ENCODE peak calls at places on chromosomes 12 and 14, in seven cellular contexts. W is tibial nerve; U is CD8-positive, alpha-beta T cell; F is left ventricle myocardium inferior; O is right atrium auricular region; T is GM23338; E is lower leg skin. R is an unnamed sample.
A peak's percentile ranks its signal among the peaks of the same experiment; 100 is the strongest.

GRCh38 chr12:12331896-12332295 is 18.1 kb downstream of the MANSC1 start:
- DNase-seq in W (no peak), E (peak; percentile 29), F (no peak), U (no peak), T (no peak), O (no peak), R (no peak)

GRCh38 chr12:50302686-50303085 is 19.4 kb upstream of the LIMA1 start:
- DNase-seq in W (no peak), T (no peak), E (no peak), O (no peak), F (no peak), U (no peak), R (no peak)

GRCh38 chr12:44873898-44874297 is 2.2 kb downstream of the NELL2 start:
- DNase-seq in O (no peak), W (no peak), U (no peak), T (peak; percentile 21), F (no peak), E (no peak), R (no peak)

GRCh38 chr12:563899-564298 is 99.3 kb downstream of the NINJ2 start:
- DNase-seq in F (no peak), T (no peak), O (no peak), U (no peak), E (no peak), W (no peak), R (no peak)

GRCh38 chr14:67420102-67420739 is 8.3 kb upstream of the PLEK2 start:
- DNase-seq in F (no peak), T (peak; percentile 87), O (no peak), E (no peak), U (no peak), W (no peak), R (peak; percentile 25)

GRCh38 chr12:27844427-27845090 is 64.5 kb upstream of the MANSC4 start:
- DNase-seq in W (no peak), T (no peak), O (no peak), F (no peak), U (no peak), E (no peak), R (peak; percentile 17)

GRCh38 chr12:106794369-106794768 is 19.9 kb downstream of the RIC8B start:
- DNase-seq in E (no peak), U (no peak), W (no peak), O (no peak), T (no peak), F (no peak), R (no peak)

GRCh38 chr12:110426300-110426910 is 22.9 kb upstream of the ANAPC7 start:
- DNase-seq in U (no peak), F (no peak), O (no peak), E (no peak), W (no peak), T (no peak), R (no peak)

GRCh38 chr12:109944561-109944960 is 44.5 kb downstream of the TCHP start:
- DNase-seq in O (no peak), W (no peak), U (no peak), T (no peak), E (no peak), F (no peak), R (no peak)

GRCh38 chr14:59826150-59826549 is 44.4 kb downstream of the RTN1 start:
- DNase-seq in E (no peak), U (no peak), W (no peak), F (no peak), T (no peak), O (no peak), R (no peak)

GRCh38 chr12:126905752-126906151 is 1361.2 kb upstream of the TMEM132C start:
- DNase-seq in F (no peak), E (no peak), O (no peak), U (no peak), T (no peak), W (no peak), R (no peak)

GRCh38 chr12:93502802-93503623 is 35.7 kb downstream of the MRPL42 start:
- DNase-seq in T (peak; percentile 69), W (peak; percentile 58), E (no peak), O (no peak), F (no peak), U (peak; percentile 34), R (peak; percentile 46)

GRCh38 chr12:66352197-66352596 is 49.9 kb downstream of the HELB start:
- DNase-seq in W (no peak), F (peak; percentile 17), T (peak; percentile 88), O (no peak), U (no peak), E (no peak), R (peak; percentile 8)

DNA sequence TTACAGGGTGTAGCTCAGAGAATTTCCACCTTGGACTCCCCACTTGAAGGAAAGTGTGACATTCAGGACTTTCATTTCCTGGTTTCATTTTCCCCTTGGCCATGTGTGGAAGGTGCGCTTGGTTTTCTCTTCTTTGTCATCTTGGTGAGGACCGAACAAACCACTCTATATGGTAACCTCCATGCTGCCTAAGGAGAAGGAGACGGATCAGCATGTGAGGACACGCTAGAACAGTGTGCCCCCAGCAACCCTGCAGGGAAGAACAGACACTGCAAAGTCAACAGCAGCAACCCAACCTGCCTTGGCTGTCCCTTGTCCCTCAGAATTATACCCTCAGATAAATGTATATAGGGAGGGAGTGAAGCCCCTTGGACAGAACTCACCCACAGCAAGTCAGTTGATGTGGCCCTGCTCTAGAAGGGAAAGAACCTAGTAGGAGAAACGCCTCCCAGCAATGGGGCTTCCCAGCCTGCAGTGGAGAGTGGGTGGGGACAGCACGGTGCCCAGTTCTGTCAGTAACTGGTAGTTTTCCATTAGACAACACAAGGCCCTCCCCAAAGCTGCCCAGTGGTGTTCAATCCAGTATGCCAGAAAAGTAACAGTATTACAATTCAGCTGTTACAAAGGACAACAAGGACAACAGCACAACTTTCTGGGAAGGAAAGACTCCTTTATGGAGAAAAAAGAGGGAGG is 18.9 kb upstream of the COCH start:
- DNase-seq in O (no peak), U (no peak), F (no peak), T (no peak), E (no peak), W (no peak), R (no peak)
- H3K4me3 ChIP-seq in O (no peak overlapping the region), U (no peak overlapping the region), F (no peak overlapping the region), T (no peak overlapping the region), E (no peak overlapping the region), W (no peak overlapping the region), R (no peak overlapping the region)

GRCh38 chr12:105365231-105365630 is 34.7 kb downstream of the C12orf75 start:
- DNase-seq in E (no peak), T (no peak), W (no peak), O (no peak), U (no peak), F (no peak), R (no peak)

GRCh38 chr12:105368047-105368646 is 37.7 kb downstream of the C12orf75 start:
- DNase-seq in O (no peak), T (peak; percentile 59), E (no peak), W (no peak), F (no peak), U (no peak), R (no peak)

GRCh38 chr12:105363890-105364289 is 33.4 kb downstream of the C12orf75 start:
- DNase-seq in E (no peak), O (no peak), U (no peak), W (no peak), T (no peak), F (no peak), R (no peak)

DNA sequence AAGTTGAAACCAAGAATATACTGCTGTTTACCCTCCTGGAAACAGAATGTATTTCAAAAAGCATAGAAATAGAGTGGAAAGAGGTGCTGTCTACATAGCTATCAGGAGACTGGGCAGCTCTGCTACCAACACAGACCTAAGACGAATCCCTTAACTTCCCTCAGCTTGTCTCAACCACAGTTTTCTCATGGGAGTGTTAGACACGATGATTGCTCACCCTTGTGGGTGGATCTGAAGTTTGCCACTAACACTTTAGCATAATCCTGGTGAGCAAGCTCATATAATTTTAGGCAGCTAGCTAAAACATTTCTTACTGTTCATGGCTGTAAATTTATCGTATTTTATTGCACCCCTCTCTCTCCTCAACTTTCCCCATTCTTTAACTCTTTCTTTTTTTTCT is 38.5 kb downstream of the C12orf75 start:
- DNase-seq in F (no peak), W (no peak), O (no peak), E (no peak), T (no peak), U (no peak), R (no peak)
- TF ChIP-seq CTCF in F (no peak), W (no peak), O (no peak), E (no peak), T (no peak), U (no peak), R (no peak)

GRCh38 chr14:23281247-23281646 is 4.7 kb downstream of the HOMEZ start:
- DNase-seq in U (no peak), T (no peak), E (no peak), W (no peak), O (no peak), F (no peak), R (no peak)

GRCh38 chr14:23286020-23286903 is at the start of gene HOMEZ:
- DNase-seq in U (peak; percentile 94), W (peak; percentile 98), E (peak; percentile 100), T (peak; percentile 98), O (peak; percentile 100), F (peak; percentile 99), R (peak; percentile 99)

GRCh38 chr14:23284654-23285529 is 1.0 kb downstream of the HOMEZ start:
- DNase-seq in T (no peak), W (no peak), U (no peak), O (no peak), E (no peak), F (no peak), R (no peak)

GRCh38 chr14:23286904-23287479 is 1.1 kb upstream of the HOMEZ start:
- DNase-seq in T (no peak), E (no peak), U (no peak), W (no peak), F (no peak), O (no peak), R (no peak)

GRCh38 chr14:23285530-23286019 is 357 bp downstream of the HOMEZ start:
- DNase-seq in E (no peak), U (no peak), O (no peak), F (no peak), T (peak; percentile 37), W (no peak), R (no peak)
- H3K4me3 ChIP-seq in E (peak overlapping the region; percentile 77), U (peak overlapping the region; percentile 89), O (peak overlapping the region; percentile 98), F (peak overlapping the region; percentile 86), T (peak overlapping the region; percentile 94), W (peak overlapping the region; percentile 96), R (peak overlapping the region; percentile 94)

DNA sequence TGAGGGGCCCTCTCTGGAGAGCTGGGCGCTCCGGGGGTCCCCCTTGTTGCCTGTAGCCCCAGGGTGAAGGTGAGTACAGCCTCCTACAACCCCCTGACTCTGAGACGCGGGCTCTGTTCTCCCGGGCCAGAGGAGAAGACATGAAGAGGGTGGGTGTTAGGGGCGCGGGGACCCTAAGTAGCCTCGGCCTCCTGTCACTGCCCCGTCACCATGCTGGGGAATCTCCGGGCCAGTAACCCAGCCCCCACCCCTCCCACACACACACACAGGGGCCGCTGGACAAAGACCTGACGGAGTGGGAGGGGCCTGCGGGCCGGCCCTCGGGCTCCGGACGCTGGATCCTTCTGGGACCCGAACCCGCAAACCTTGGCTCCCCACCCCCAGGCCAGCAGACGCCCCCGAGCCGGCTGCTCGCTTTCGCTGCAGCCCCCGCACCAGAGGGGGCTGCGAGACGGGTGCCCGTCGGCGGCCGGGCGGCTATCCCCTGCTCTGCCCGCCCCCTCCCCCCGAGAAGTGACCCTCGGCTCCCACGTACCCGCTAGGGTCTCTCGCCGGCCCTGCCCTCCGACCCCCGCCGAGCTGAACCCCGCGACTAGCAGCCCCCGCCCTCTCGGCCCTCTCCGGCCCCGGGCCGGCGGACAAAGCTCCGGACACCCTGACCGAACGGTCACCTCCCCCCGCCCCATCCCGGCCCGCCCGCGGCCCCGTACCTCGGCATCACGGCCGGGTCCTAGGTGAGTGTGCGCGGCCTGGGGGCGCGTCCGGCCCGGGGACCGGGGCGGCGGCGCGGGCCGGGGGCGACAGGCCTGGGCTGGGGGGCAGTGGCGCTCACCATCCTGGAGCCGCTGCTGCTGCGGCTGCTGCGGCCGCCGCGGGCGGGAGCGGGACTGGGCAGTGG is at the start of gene FIGNL2:
- DNase-seq in W (peak; percentile 39), O (no peak), U (no peak), F (peak; percentile 42), T (peak; percentile 65), E (no peak), R (peak; percentile 46)
- TF ChIP-seq CTCF in W (no peak), O (no peak), U (no peak), F (no peak), T (no peak), E (no peak), R (no peak)

R was measured in heart right ventricle.